ENCODE peak calls at places on chromosome 9, in five cellular contexts. L is fibroblast of the aortic adventitia, N is AG04449, M is brain microvascular endothelial cell, W is mucosa of descending colon. E is an unnamed sample.

GRCh38 chr9:127154390-127155191 is 32.2 kb upstream of the ANGPTL2 start:
- DNase-seq in L (peak), N (no peak), M (peak), W (no peak), E (peak)

GRCh38 chr9:115730396-115730795 is 423.2 kb upstream of the PAPPA start:
- DNase-seq in L (no peak), N (no peak), M (no peak), W (no peak), E (no peak)

GRCh38 chr9:4382722-4383317 is 83.0 kb upstream of the GLIS3 start:
- DNase-seq in L (peak), N (no peak), M (peak), W (no peak), E (peak)

GRCh38 chr9:75054373-75055001 is 26.4 kb upstream of the CARNMT1 start:
- DNase-seq in L (peak), N (peak), M (no peak), W (no peak), E (no peak)

GRCh38 chr9:15142903-15143534 is 164.0 kb downstream of the TTC39B start:
- DNase-seq in L (peak), N (no peak), M (peak), W (no peak), E (peak)

GRCh38 chr9:108473209-108474112 is 382.3 kb downstream of the ACTL7B start:
- DNase-seq in L (peak), N (no peak), M (peak), W (no peak), E (no peak)

GRCh38 chr9:32487981-32488380 is 38.0 kb downstream of the RIGI start:
- DNase-seq in L (peak), N (peak), M (peak), W (no peak), E (no peak)

GRCh38 chr9:92064711-92065110 is 50.5 kb downstream of the SPTLC1 start:
- DNase-seq in L (peak), N (peak), M (peak), W (no peak), E (no peak)

GRCh38 chr9:136881691-136882108 is 4.6 kb upstream of the TRAF2 start:
- DNase-seq in L (peak), N (no peak), M (no peak), W (peak), E (peak)

GRCh38 chr9:101758300-101758930 is 20.0 kb upstream of the GRIN3A start:
- DNase-seq in L (no peak), N (no peak), M (no peak), W (no peak), E (no peak)

GRCh38 chr9:94895668-94896067 is 169.2 kb downstream of the AOPEP start:
- DNase-seq in L (no peak), N (no peak), M (no peak), W (no peak), E (no peak)

GRCh38 chr9:36798350-36799065 is 225.8 kb downstream of the MELK start:
- DNase-seq in L (no peak), N (no peak), M (no peak), W (no peak), E (no peak)
- TF ChIP-seq CTCF in L (no peak), N (no peak), M (no peak), W (no peak), E (no peak)

DNA sequence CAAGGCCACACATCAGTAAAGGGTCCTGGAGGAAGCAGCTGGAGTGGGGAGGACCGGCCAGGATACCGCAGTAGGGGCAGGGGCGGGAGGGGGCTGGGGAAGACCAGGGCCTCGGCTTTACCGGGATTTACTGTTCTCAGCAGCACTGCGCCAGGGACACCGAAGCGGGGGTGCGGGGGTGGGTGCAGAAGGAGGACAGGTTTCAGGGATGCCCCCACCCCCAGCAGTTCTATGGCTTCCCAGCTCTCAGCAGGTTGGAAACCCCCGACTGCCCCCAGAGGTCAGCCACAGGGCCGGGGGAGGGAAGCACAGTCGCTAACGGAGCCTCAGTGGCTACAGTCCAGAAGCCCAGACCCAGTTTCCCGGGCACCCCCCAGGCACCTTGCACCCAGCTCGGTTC is 21.3 kb downstream of the NR5A1 start:
- DNase-seq in L (no peak), N (no peak), M (no peak), W (no peak), E (no peak)
- TF ChIP-seq CTCF in L (no peak), N (no peak), M (no peak), W (no peak), E (no peak)

GRCh38 chr9:83132768-83133167 is 69.8 kb upstream of the RASEF start:
- DNase-seq in L (no peak), N (no peak), M (no peak), W (no peak), E (no peak)
- TF ChIP-seq CTCF in L (no peak), N (no peak), M (no peak), W (no peak), E (no peak)

DNA sequence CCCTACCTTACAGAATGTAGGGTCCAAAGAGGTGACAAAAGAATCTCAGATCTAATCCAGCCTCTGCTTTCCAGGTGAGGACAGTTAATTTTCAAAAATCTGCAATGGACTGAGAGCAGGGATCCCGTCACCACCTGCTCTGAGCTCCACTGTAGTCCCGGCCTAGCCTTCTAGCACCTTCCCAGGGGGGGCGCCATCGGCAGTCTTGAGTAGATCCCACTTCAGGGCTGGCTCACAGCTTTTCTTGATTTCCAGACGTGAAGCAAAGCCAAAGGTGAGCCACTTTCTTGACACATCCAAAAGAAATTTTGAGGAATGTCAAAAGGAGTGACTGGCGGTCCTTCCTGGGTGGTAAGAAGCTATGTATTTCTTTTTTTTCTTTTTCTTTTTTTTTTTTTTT is 114.1 kb downstream of the SYK start:
- DNase-seq in L (peak), N (no peak), M (peak), W (peak), E (peak)
- TF ChIP-seq CTCF in L (peak), N (peak), M (peak), W (no peak), E (no peak)

DNA sequence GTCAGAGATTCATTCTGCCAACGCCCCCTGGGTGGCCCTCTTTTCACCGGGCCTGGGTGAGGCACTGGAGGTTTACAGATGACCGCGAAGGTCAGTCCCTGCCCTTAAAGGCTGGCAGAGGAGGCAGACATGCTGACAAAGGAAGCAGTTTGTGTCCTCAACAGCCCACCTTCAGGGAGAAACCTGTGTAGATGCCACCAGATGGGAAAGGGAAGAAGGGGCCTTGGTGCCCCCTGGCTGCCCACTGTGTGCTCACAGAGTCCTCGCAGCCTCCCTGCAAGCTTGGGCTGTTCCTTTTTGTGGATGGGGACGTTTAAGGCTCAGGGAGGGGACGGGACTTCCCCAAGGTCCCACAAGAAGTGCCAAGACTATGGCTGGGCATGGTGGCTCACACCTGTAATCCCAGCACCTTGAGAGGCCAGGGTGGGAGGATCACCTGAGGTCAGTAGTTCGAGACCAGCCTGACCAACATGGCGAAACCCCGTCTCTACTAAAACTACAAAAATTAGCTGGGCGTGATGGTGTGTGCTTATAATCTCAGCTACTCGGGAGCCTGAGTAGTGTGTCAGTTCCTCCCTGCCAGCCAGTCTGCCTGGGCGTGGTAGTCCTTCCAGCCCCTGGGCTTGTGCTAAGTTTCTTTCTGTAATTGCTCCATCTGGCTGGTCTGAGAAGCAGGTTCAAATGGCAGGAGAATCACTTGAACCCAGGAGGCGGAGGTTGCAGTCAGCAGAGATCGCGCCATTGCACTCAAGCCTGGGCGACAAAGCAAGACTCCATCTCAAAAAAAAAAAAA is 36.2 kb downstream of the NEK6 start:
- DNase-seq in L (peak), N (no peak), M (no peak), W (no peak), E (no peak)
- TF ChIP-seq CTCF in L (no peak), N (no peak), M (peak), W (no peak), E (no peak)

GRCh38 chr9:87285183-87285582 is 212.5 kb upstream of the DAPK1 start:
- DNase-seq in L (peak), N (no peak), M (peak), W (no peak), E (no peak)

GRCh38 chr9:87286506-87286905 is 211.2 kb upstream of the DAPK1 start:
- DNase-seq in L (no peak), N (no peak), M (no peak), W (no peak), E (no peak)

GRCh38 chr9:87292449-87293191 is 205.0 kb upstream of the DAPK1 start:
- DNase-seq in L (no peak), N (no peak), M (peak), W (no peak), E (no peak)

GRCh38 chr9:87290241-87290700 is 207.4 kb upstream of the DAPK1 start:
- DNase-seq in L (no peak), N (no peak), M (peak), W (no peak), E (no peak)
- TF ChIP-seq CTCF in L (peak), N (peak), M (peak), W (no peak), E (no peak)

GRCh38 chr9:36762958-36763357 is 190.3 kb downstream of the MELK start:
- DNase-seq in L (no peak), N (no peak), M (no peak), W (no peak), E (no peak)
- TF ChIP-seq CTCF in L (no peak), N (no peak), M (no peak), W (no peak), E (no peak)

GRCh38 chr9:114671605-114672004 is 10.4 kb downstream of the TEX48 start:
- DNase-seq in L (peak), N (no peak), M (no peak), W (no peak), E (no peak)

GRCh38 chr9:114674076-114674797 is 7.8 kb downstream of the TEX48 start:
- DNase-seq in L (no peak), N (no peak), M (no peak), W (no peak), E (no peak)

GRCh38 chr9:114678130-114678529 is 3.9 kb downstream of the TEX48 start:
- DNase-seq in L (no peak), N (no peak), M (no peak), W (no peak), E (no peak)

GRCh38 chr9:114677418-114677817 is 4.6 kb downstream of the TEX48 start:
- DNase-seq in L (peak), N (peak), M (peak), W (no peak), E (no peak)

DNA sequence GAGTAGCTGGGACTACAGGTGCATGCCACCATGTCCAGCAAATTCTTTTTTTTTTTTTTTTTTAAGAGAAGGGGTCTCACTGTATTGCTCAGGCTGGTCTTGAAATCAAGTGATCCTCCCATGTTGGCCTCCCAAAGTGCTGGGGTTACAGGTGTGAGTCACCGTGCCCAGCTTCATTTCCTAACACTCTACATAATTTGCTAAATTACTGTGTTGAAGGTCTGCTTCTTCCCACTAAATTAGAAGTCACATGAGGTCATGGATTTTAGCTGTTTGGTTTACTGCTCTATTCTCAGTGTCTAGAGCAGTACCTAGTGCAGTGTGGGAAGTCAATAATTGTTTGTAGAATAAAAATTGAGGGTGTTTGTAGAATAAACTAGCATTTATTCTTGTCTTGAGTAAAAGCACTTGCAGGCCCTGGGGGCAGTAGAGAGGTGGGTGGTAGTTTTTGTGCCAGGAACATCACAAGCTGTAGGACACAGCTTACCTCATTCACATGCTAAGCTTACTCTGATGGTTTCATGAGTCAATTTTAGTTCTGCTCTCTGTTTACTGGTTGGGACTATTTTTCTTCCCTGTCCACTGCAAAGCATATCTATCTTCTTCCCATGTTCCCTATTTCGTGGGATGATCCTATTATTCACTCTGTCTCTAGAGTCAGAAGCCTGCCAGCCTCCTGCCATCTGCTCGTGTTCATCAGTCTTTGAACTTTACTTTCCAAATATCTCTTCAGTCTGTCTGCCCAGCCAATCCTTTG is 7.0 kb downstream of the TEX48 start:
- DNase-seq in L (no peak), N (no peak), M (no peak), W (no peak), E (no peak)
- TF ChIP-seq CTCF in L (no peak), N (no peak), M (peak), W (no peak), E (no peak)

GRCh38 chr9:19782005-19782404 is 6.8 kb downstream of the SLC24A2 start:
- DNase-seq in L (no peak), N (no peak), M (peak), W (no peak), E (no peak)

GRCh38 chr9:19785230-19785629 is 3.6 kb downstream of the SLC24A2 start:
- DNase-seq in L (no peak), N (no peak), M (no peak), W (no peak), E (no peak)

DNA sequence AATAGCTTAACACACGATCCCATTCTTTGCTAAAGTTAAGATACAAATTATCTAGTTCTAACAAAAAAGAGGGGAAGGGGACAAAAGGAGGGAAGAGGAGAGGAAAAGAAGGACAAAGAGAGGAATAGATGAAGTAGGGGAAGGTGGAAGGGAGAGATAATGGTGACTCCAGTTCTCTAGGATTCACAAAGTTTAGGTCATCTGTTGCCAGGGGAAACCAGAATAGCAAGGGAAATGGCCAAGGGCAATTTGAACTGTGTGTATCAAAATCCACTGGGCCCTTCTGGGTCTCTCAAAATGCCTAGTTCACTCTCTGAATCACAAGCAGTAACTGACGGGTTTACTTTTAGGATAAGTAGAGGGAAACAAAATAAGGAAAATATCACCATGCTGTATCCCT is 7.6 kb downstream of the SLC24A2 start:
- DNase-seq in L (no peak), N (no peak), M (no peak), W (no peak), E (no peak)
- TF ChIP-seq CTCF in L (no peak), N (no peak), M (no peak), W (no peak), E (no peak)

E was measured in GM20000.